ENCODE peak calls at places on chromosomes 16 and 17, in eight cellular contexts. F is stomach; W is fibroblast of mammary gland; C is GM04503; T is GM19239; U is mesothelial cell of epicardium; M is adrenal gland; D is CD4-positive, CD25-positive, alpha-beta regulatory T cell. E is an unnamed sample.
A peak's percentile ranks its signal among the peaks of the same experiment; 100 is the strongest.

GRCh38 chr16:2296662-2297505 is 29.0 kb upstream of the RNPS1 start:
- DNase-seq in F (peak; percentile 47), W (peak; percentile 44), C (no peak), T (peak; percentile 36), U (no peak), M (peak; percentile 90), D (no peak), E (no peak)

GRCh38 chr16:84844561-84845495 is 25.0 kb downstream of the CRISPLD2 start:
- DNase-seq in F (no peak), W (no peak), C (no peak), T (no peak), U (no peak), M (no peak), D (no peak), E (no peak)

GRCh38 chr16:2939968-2940367 is 24.1 kb upstream of the KREMEN2 start:
- DNase-seq in F (no peak), W (no peak), C (no peak), T (no peak), U (no peak), M (no peak), D (no peak), E (no peak)

GRCh38 chr17:65485388-65486299 is 75.8 kb downstream of the AXIN2 start:
- DNase-seq in F (no peak), W (peak; percentile 18), C (peak; percentile 15), T (no peak), U (no peak), M (no peak), D (no peak), E (no peak)

GRCh38 chr17:19433727-19434340 is 22.8 kb downstream of the RNF112 start:
- DNase-seq in F (no peak), W (no peak), C (no peak), T (no peak), U (no peak), M (no peak), D (no peak), E (no peak)

GRCh38 chr16:50635505-50636392 is 45.4 kb downstream of the SNX20 start:
- DNase-seq in F (no peak), W (no peak), C (no peak), T (peak; percentile 18), U (no peak), M (no peak), D (peak; percentile 37), E (no peak)

GRCh38 chr17:42459256-42459982 is 741 bp downstream of the ATP6V0A1 start:
- DNase-seq in F (peak; percentile 40), W (peak; percentile 74), C (no peak), T (no peak), U (peak; percentile 45), M (peak; percentile 83), D (peak; percentile 53), E (no peak)

GRCh38 chr17:8012996-8013640 is 10.7 kb downstream of the GUCY2D start:
- DNase-seq in F (no peak), W (no peak), C (no peak), T (no peak), U (no peak), M (no peak), D (no peak), E (no peak)

GRCh38 chr17:80790021-80790765 is 201.4 kb upstream of the CHMP6 start:
- DNase-seq in F (no peak), W (no peak), C (no peak), T (peak; percentile 57), U (no peak), M (peak; percentile 51), D (peak; percentile 80), E (peak; percentile 32)

GRCh38 chr17:82627827-82628226 is 20.4 kb downstream of the WDR45B start:
- DNase-seq in F (no peak), W (no peak), C (no peak), T (no peak), U (no peak), M (peak; percentile 78), D (no peak), E (no peak)

GRCh38 chr17:5110816-5111215 is 862 bp downstream of the ZNF232 start:
- DNase-seq in F (no peak), W (no peak), C (no peak), T (no peak), U (no peak), M (no peak), D (peak; percentile 19), E (no peak)

GRCh38 chr16:1651055-1651454 is 27.0 kb upstream of the JPT2 start:
- DNase-seq in F (no peak), W (no peak), C (no peak), T (no peak), U (no peak), M (no peak), D (no peak), E (no peak)

GRCh38 chr16:70728145-70728544 is 42.3 kb upstream of the MTSS2 start:
- DNase-seq in F (no peak), W (no peak), C (no peak), T (no peak), U (no peak), M (no peak), D (no peak), E (no peak)

GRCh38 chr17:1787301-1787902 is 25.5 kb downstream of the SERPINF1 start:
- DNase-seq in F (peak; percentile 43), W (peak; percentile 96), C (peak; percentile 75), T (no peak), U (no peak), M (peak; percentile 97), D (no peak), E (no peak)

GRCh38 chr16:1612320-1613111 is at the start of gene CRAMP1:
- DNase-seq in F (no peak), W (no peak), C (no peak), T (no peak), U (no peak), M (peak; percentile 58), D (peak; percentile 13), E (peak; percentile 47)

GRCh38 chr16:3187798-3188674 is at the start of gene OR1F1:
- DNase-seq in F (no peak), W (peak; percentile 73), C (no peak), T (no peak), U (peak; percentile 63), M (no peak), D (peak; percentile 70), E (peak; percentile 61)

GRCh38 chr17:34413443-34414076 is 50.5 kb upstream of the CCL1 start:
- DNase-seq in F (no peak), W (peak; percentile 7), C (no peak), T (no peak), U (no peak), M (no peak), D (no peak), E (no peak)

GRCh38 chr16:9008335-9009260 is 44.9 kb upstream of the USP7 start:
- DNase-seq in F (peak; percentile 83), W (peak; percentile 71), C (no peak), T (peak; percentile 89), U (peak; percentile 70), M (peak; percentile 86), D (peak; percentile 66), E (peak; percentile 57)

GRCh38 chr17:66964930-66965800 is 658 bp downstream of the CACNG4 start:
- DNase-seq in F (no peak), W (no peak), C (no peak), T (no peak), U (peak; percentile 55), M (peak; percentile 70), D (no peak), E (no peak)

GRCh38 chr17:7837375-7838290 is 3.6 kb downstream of the KDM6B start:
- DNase-seq in F (no peak), W (no peak), C (no peak), T (no peak), U (no peak), M (no peak), D (peak; percentile 47), E (no peak)

GRCh38 chr16:48113471-48113870 is 42.3 kb downstream of the ABCC12 start:
- DNase-seq in F (no peak), W (no peak), C (no peak), T (no peak), U (no peak), M (no peak), D (no peak), E (no peak)

GRCh38 chr17:33686171-33686570 is 393.1 kb upstream of the ASIC2 start:
- DNase-seq in F (no peak), W (peak; percentile 3), C (no peak), T (no peak), U (no peak), M (no peak), D (peak; percentile 27), E (no peak)

GRCh38 chr17:82390860-82391435 is 19.4 kb downstream of the UTS2R start:
- DNase-seq in F (no peak), W (no peak), C (no peak), T (no peak), U (no peak), M (no peak), D (no peak), E (no peak)

GRCh38 chr16:49158029-49158642 is 123.5 kb downstream of the CBLN1 start:
- DNase-seq in F (no peak), W (peak; percentile 17), C (no peak), T (peak; percentile 13), U (peak; percentile 51), M (no peak), D (peak; percentile 14), E (no peak)

GRCh38 chr17:58229881-58230280 is 8.5 kb upstream of the LPO start:
- DNase-seq in F (no peak), W (no peak), C (no peak), T (no peak), U (no peak), M (no peak), D (no peak), E (no peak)

GRCh38 chr16:59463776-59464175 is 729.7 kb upstream of the GOT2 start:
- DNase-seq in F (no peak), W (no peak), C (no peak), T (no peak), U (no peak), M (no peak), D (no peak), E (no peak)

GRCh38 chr16:4315185-4316102 is at the start of gene GLIS2:
- DNase-seq in F (peak; percentile 73), W (peak; percentile 63), C (no peak), T (no peak), U (peak; percentile 81), M (peak; percentile 84), D (no peak), E (peak; percentile 16)

GRCh38 chr17:28968914-28969295 is 17.6 kb upstream of the PHF12 start:
- DNase-seq in F (no peak), W (peak; percentile 27), C (no peak), T (no peak), U (no peak), M (no peak), D (no peak), E (no peak)

GRCh38 chr16:72467157-72467759 is 295.3 kb upstream of the PMFBP1 start:
- DNase-seq in F (no peak), W (peak; percentile 72), C (no peak), T (no peak), U (no peak), M (no peak), D (peak; percentile 48), E (no peak)

GRCh38 chr16:81581107-81581506 is 136.5 kb downstream of the CMIP start:
- DNase-seq in F (peak; percentile 77), W (no peak), C (no peak), T (no peak), U (no peak), M (no peak), D (no peak), E (no peak)

GRCh38 chr17:62968445-62968923 is 2.4 kb downstream of the TANC2 start:
- DNase-seq in F (peak; percentile 37), W (peak; percentile 94), C (peak; percentile 54), T (peak; percentile 75), U (no peak), M (peak; percentile 71), D (peak; percentile 85), E (peak; percentile 69)

GRCh38 chr17:17728550-17729251 is 47.4 kb downstream of the RAI1 start:
- DNase-seq in F (peak; percentile 74), W (no peak), C (no peak), T (no peak), U (no peak), M (peak; percentile 78), D (no peak), E (no peak)

E was measured in CD4-positive, alpha-beta memory T cell.